ENCODE peak calls at places on chromosome 16, in nine cellular contexts. U, W, M, X, N, V, O, Z and Q are unnamed samples.

GRCh38 chr16:23384878-23385277 is 68.1 kb downstream of the COG7 start:
- DNase-seq in N (no peak), Z (no peak), W (no peak), X (no peak), U (no peak), M (no peak), O (no peak), V (no peak), Q (no peak)

GRCh38 chr16:48330133-48330846 is 54.9 kb downstream of the SIAH1 start:
- DNase-seq in X (no peak), W (no peak), O (no peak), N (no peak), Z (no peak), U (no peak), V (no peak), M (no peak), Q (no peak)

GRCh38 chr16:21223787-21224186 is 9.7 kb upstream of the ANKS4B start:
- DNase-seq in N (no peak), W (peak; percentile 37), X (no peak), M (no peak), U (no peak), V (no peak), O (no peak), Z (no peak), Q (no peak)

GRCh38 chr16:2148714-2149629 is 547 bp downstream of the RAB26 start:
- DNase-seq in O (no peak), W (peak; percentile 51), U (no peak), N (peak; percentile 60), M (no peak), V (peak; percentile 54), Z (peak; percentile 62), X (no peak), Q (no peak)

GRCh38 chr16:50025544-50025931 is 513 bp downstream of the CNEP1R1 start:
- DNase-seq in W (peak; percentile 36), M (no peak), N (no peak), U (peak; percentile 20), Z (peak; percentile 25), X (no peak), O (no peak), V (peak; percentile 36), Q (peak; percentile 11)

GRCh38 chr16:19094542-19095365 is 19.0 kb upstream of the ITPRIPL2 start:
- DNase-seq in U (peak; percentile 50), W (peak; percentile 77), N (no peak), M (no peak), V (peak; percentile 62), O (no peak), X (no peak), Z (no peak), Q (no peak)

GRCh38 chr16:4339909-4340308 is 11.2 kb downstream of the PAM16 start:
- DNase-seq in O (peak; percentile 70), X (no peak), W (no peak), V (no peak), N (no peak), U (no peak), M (no peak), Z (no peak), Q (no peak)

GRCh38 chr16:84879569-84880487 is 60.0 kb downstream of the CRISPLD2 start:
- DNase-seq in W (no peak), U (no peak), N (no peak), O (no peak), M (no peak), Z (peak; percentile 54), V (no peak), X (no peak), Q (no peak)

GRCh38 chr16:29994613-29995329 is 646 bp downstream of the HIRIP3 start:
- DNase-seq in M (no peak), Z (no peak), X (no peak), N (peak; percentile 82), U (peak; percentile 86), O (peak; percentile 61), V (no peak), W (peak; percentile 89), Q (no peak)

GRCh38 chr16:4695473-4696171 is 2.3 kb downstream of the NUDT16L1 start:
- DNase-seq in Z (no peak), V (no peak), U (no peak), N (no peak), M (no peak), W (no peak), O (no peak), X (no peak), Q (no peak)

GRCh38 chr16:57196276-57196675 is 10.1 kb downstream of the RSPRY1 start:
- DNase-seq in W (no peak), M (no peak), O (no peak), N (no peak), V (no peak), Z (no peak), X (no peak), U (no peak), Q (no peak)

GRCh38 chr16:50295541-50296132 is 29.3 kb downstream of the ADCY7 start:
- DNase-seq in Z (no peak), W (no peak), O (no peak), U (no peak), M (no peak), N (peak; percentile 18), X (no peak), V (no peak), Q (no peak)

GRCh38 chr16:17543073-17543472 is 72.3 kb upstream of the XYLT1 start:
- DNase-seq in O (no peak), M (no peak), N (no peak), W (no peak), X (no peak), V (no peak), Z (no peak), U (no peak), Q (no peak)

GRCh38 chr16:4465977-4466779 is 8.2 kb downstream of the NMRAL1 start:
- DNase-seq in M (no peak), Z (no peak), N (no peak), V (no peak), W (peak; percentile 23), U (peak; percentile 25), O (peak; percentile 79), X (no peak), Q (peak; percentile 49)

GRCh38 chr16:29770250-29770929 is 7.7 kb upstream of the ZG16 start:
- DNase-seq in O (no peak), M (no peak), U (no peak), Z (no peak), V (no peak), N (no peak), W (no peak), X (no peak), Q (no peak)

GRCh38 chr16:89216315-89217137 is 977 bp upstream of the ZNF778 start:
- DNase-seq in O (peak; percentile 77), W (peak; percentile 91), V (peak; percentile 81), M (peak; percentile 85), U (peak; percentile 85), N (peak; percentile 79), Z (peak; percentile 79), X (peak; percentile 69), Q (peak; percentile 65)

GRCh38 chr16:85350973-85351372 is 238.7 kb upstream of the CIBAR2 start:
- DNase-seq in N (peak; percentile 98), W (peak; percentile 95), X (peak; percentile 64), U (peak; percentile 93), Z (peak; percentile 83), O (peak; percentile 78), V (no peak), M (peak; percentile 92), Q (no peak)

GRCh38 chr16:3164121-3164991 is 23.6 kb upstream of the OR1F1 start:
- DNase-seq in O (no peak), Z (no peak), X (no peak), U (no peak), M (no peak), N (no peak), V (no peak), W (no peak), Q (no peak)
- H3K27ac ChIP-seq in O (no peak overlapping the region), Z (no peak overlapping the region), X (no peak overlapping the region), U (no peak overlapping the region), M (no peak overlapping the region), N (no peak overlapping the region), V (no peak overlapping the region), W (no peak overlapping the region), Q (no peak overlapping the region)

DNA sequence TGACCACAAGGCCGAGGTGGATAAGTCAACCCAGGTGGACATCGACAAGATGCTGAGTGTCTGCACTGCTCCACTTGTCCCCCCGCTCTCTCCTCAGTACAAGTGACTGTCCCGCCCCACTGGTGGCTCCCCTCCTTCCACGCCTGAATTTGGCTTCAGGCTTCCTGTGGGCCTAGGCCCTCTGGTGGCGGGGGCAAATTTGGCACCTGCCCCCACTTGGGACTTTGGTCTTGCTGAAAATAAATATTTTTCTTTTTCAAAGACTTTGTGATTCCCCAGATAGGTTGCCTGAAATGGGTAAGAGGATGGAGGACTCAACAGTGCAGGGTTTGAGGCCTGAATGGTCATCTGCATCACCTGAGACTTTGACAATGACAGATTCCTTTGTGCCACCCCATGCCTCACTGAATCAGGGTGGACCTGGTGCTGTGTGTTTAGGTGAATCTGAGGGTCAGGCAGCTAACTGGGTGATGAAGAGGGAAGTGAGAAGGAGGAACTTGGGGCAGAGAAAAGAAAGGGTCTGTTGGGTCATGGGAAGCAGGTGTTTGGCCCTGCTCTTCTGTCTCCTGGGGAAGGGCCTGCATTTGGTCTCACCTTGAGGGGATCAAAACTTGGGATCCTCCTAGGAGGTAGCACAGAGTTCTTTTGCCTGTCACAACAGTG is 2.0 kb downstream of the C16orf86 start:
- DNase-seq in M (no peak), X (no peak), U (no peak), W (no peak), O (peak; percentile 15), V (peak; percentile 73), N (no peak), Z (no peak), Q (no peak)
- H3K4me3 ChIP-seq in M (no peak overlapping the region), X (no peak overlapping the region), U (no peak overlapping the region), W (no peak overlapping the region), O (no peak overlapping the region), V (peak overlapping the region; percentile 14), N (no peak overlapping the region), Z (no peak overlapping the region), Q (no peak overlapping the region)

DNA sequence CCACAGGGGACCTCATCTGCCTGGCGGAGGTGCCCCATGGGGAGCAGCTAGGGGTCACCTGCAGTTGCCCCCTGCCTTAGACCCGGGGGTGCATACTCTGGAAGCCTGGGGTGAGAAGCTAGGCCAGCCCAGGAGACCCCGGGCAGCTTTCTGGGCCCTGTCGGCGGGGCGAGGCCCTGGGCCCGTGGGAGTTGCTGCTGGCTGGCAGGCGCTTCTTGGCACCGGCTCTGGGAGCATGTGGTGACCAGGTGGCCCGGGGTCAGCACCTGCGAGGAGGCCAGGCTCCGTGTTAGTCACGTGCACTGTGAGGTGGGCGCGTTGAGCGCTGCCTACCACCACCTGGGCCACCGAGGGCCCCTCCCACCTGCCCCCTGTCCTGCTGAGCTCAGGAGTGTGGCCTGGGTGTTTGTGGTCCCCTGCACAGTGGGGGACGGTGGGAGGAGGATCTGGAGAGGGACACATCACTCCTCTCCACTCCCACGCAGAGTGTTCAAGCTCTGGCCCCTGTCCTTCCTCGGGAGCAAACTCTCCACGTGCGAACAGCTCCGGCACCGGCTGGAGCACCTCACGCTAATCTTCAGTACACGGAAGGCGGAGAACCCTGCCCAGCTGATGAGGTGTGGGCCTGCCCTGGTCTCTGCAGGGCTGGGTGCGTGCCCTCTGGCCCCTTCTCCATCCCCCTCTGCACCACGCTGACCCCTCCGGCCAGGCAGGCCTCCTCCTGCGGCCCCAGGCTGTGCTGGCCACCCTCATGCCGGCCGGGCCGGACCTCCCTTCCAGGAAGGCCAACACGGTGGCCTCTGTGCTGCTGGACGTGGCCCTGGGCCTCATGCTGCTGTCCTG is 5.8 kb downstream of the PIGQ start:
- DNase-seq in M (no peak), N (no peak), U (no peak), W (no peak), X (no peak), V (no peak), Z (no peak), O (no peak), Q (no peak)
- H3K27ac ChIP-seq in M (no peak overlapping the region), N (no peak overlapping the region), U (no peak overlapping the region), W (no peak overlapping the region), X (no peak overlapping the region), V (no peak overlapping the region), Z (no peak overlapping the region), O (no peak overlapping the region), Q (no peak overlapping the region)

GRCh38 chr16:81694494-81695285 is 84.4 kb upstream of the PLCG2 start:
- DNase-seq in U (no peak), O (no peak), W (no peak), X (no peak), N (no peak), M (no peak), Z (no peak), V (no peak), Q (no peak)
- H3K4me3 ChIP-seq in U (no peak overlapping the region), O (no peak overlapping the region), W (no peak overlapping the region), X (no peak overlapping the region), N (no peak overlapping the region), M (no peak overlapping the region), Z (no peak overlapping the region), V (no peak overlapping the region), Q (no peak overlapping the region)